ENCODE peak calls at places on chromosomes 12 and 14, in six cellular contexts. One of them, this sample, is unnamed.

GRCh38 chr12:102995372-102995771 is 37.9 kb downstream of the ASCL1 start:
- DNase-seq in IMR-90: no peak
- DNase-seq in uterus: no peak
- DNase-seq in Peyer's patch: no peak
- DNase-seq in CD8-positive, alpha-beta memory T cell: no peak
- DNase-seq in ovary: no peak
- DNase-seq in this sample: no peak

GRCh38 chr14:33564774-33565630 is 385.9 kb downstream of the EGLN3 start:
- DNase-seq in IMR-90: peak; percentile 10
- DNase-seq in uterus: no peak
- DNase-seq in Peyer's patch: no peak
- DNase-seq in CD8-positive, alpha-beta memory T cell: no peak
- DNase-seq in ovary: no peak
- DNase-seq in this sample: peak; percentile 11

GRCh38 chr12:61531195-61531594 is 729.0 kb upstream of the USP15 start:
- DNase-seq in IMR-90: no peak
- DNase-seq in uterus: no peak
- DNase-seq in Peyer's patch: no peak
- DNase-seq in CD8-positive, alpha-beta memory T cell: no peak
- DNase-seq in ovary: no peak
- DNase-seq in this sample: no peak

GRCh38 chr14:23113346-23114119 is 5.5 kb downstream of the CEBPE start:
- DNase-seq in IMR-90: peak; percentile 45
- DNase-seq in uterus: no peak
- DNase-seq in Peyer's patch: no peak
- DNase-seq in CD8-positive, alpha-beta memory T cell: no peak
- DNase-seq in ovary: no peak
- DNase-seq in this sample: no peak

GRCh38 chr12:39451977-39452376 is 9.1 kb upstream of the KIF21A start:
- DNase-seq in IMR-90: no peak
- DNase-seq in uterus: no peak
- DNase-seq in Peyer's patch: no peak
- DNase-seq in CD8-positive, alpha-beta memory T cell: no peak
- DNase-seq in ovary: no peak
- DNase-seq in this sample: peak; percentile 70

GRCh38 chr12:91111366-91112321 is at the start of gene LUM:
- DNase-seq in IMR-90: peak; percentile 69
- DNase-seq in uterus: peak; percentile 41
- DNase-seq in Peyer's patch: no peak
- DNase-seq in CD8-positive, alpha-beta memory T cell: no peak
- DNase-seq in ovary: peak; percentile 24
- DNase-seq in this sample: no peak

GRCh38 chr14:72869407-72870329 is 24.2 kb downstream of the DPF3 start:
- DNase-seq in IMR-90: no peak
- DNase-seq in uterus: no peak
- DNase-seq in Peyer's patch: no peak
- DNase-seq in CD8-positive, alpha-beta memory T cell: no peak
- DNase-seq in ovary: no peak
- DNase-seq in this sample: no peak

GRCh38 chr12:95322335-95322734 is 104.7 kb downstream of the VEZT start:
- DNase-seq in IMR-90: peak; percentile 55
- DNase-seq in uterus: no peak
- DNase-seq in Peyer's patch: no peak
- DNase-seq in CD8-positive, alpha-beta memory T cell: no peak
- DNase-seq in ovary: no peak
- DNase-seq in this sample: no peak

GRCh38 chr12:3222935-3223334 is 145.8 kb downstream of the TSPAN9 start:
- DNase-seq in IMR-90: no peak
- DNase-seq in uterus: no peak
- DNase-seq in Peyer's patch: no peak
- DNase-seq in CD8-positive, alpha-beta memory T cell: no peak
- DNase-seq in ovary: no peak
- DNase-seq in this sample: no peak

GRCh38 chr12:112978163-112979081 is at the start of gene OAS2:
- DNase-seq in IMR-90: peak; percentile 48
- DNase-seq in uterus: peak; percentile 47
- DNase-seq in Peyer's patch: peak; percentile 61
- DNase-seq in CD8-positive, alpha-beta memory T cell: peak; percentile 82
- DNase-seq in ovary: peak; percentile 37
- DNase-seq in this sample: no peak
- H3K4me3 ChIP-seq in IMR-90: peak within 1 kb of the TSS; percentile 5
- H3K4me3 ChIP-seq in uterus: peak within 1 kb of the TSS; percentile 29
- H3K4me3 ChIP-seq in Peyer's patch: peak within 1 kb of the TSS; percentile 63
- H3K4me3 ChIP-seq in CD8-positive, alpha-beta memory T cell: peak within 1 kb of the TSS; percentile 99
- H3K4me3 ChIP-seq in ovary: peak within 1 kb of the TSS; percentile 19
- H3K4me3 ChIP-seq in this sample: no peak within 1 kb of the TSS

GRCh38 chr14:95507701-95508103 is 8.7 kb downstream of the SYNE3 start:
- DNase-seq in IMR-90: peak; percentile 75
- DNase-seq in uterus: no peak
- DNase-seq in Peyer's patch: no peak
- DNase-seq in CD8-positive, alpha-beta memory T cell: no peak
- DNase-seq in ovary: no peak
- DNase-seq in this sample: no peak
- H3K4me1 ChIP-seq in IMR-90: peaks cover 24% of the 10 kb centered on the region
- H3K4me1 ChIP-seq in uterus: peaks cover 6% of the 10 kb centered on the region
- H3K4me1 ChIP-seq in Peyer's patch: no peaks in the 10 kb centered on the region
- H3K4me1 ChIP-seq in CD8-positive, alpha-beta memory T cell: peaks cover 65% of the 10 kb centered on the region
- H3K4me1 ChIP-seq in ovary: peaks cover 8% of the 10 kb centered on the region
- H3K4me1 ChIP-seq in this sample: no peaks in the 10 kb centered on the region

DNA sequence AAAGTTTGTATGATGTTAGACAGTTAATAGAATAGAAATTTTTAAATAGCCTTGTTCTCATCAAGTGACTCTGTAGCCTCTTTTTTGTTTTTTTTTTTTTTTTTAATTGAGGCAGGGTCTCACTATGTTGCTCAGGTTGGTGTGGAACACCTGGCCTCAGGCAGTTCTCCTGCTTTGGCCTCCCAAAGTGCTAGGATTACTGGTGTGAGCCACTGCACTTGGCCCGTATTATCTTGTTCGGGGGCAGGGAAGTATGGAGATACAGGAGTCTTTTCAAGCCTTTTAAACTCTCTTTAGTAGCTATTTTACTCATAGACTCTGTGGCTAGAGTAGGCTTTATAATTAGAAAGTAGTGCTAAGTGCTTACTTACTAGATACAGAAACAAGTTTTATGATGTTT is 31.1 kb downstream of the FBXO34 start:
- DNase-seq in IMR-90: no peak
- DNase-seq in uterus: no peak
- DNase-seq in Peyer's patch: no peak
- DNase-seq in CD8-positive, alpha-beta memory T cell: no peak
- DNase-seq in ovary: no peak
- DNase-seq in this sample: no peak
- H3K4me3 ChIP-seq in IMR-90: no peak overlapping the region
- H3K4me3 ChIP-seq in uterus: no peak overlapping the region
- H3K4me3 ChIP-seq in Peyer's patch: no peak overlapping the region
- H3K4me3 ChIP-seq in CD8-positive, alpha-beta memory T cell: no peak overlapping the region
- H3K4me3 ChIP-seq in ovary: no peak overlapping the region
- H3K4me3 ChIP-seq in this sample: no peak overlapping the region

GRCh38 chr12:45315462-45315861 is 99.6 kb downstream of the ANO6 start:
- DNase-seq in IMR-90: no peak
- DNase-seq in uterus: no peak
- DNase-seq in Peyer's patch: no peak
- DNase-seq in CD8-positive, alpha-beta memory T cell: no peak
- DNase-seq in ovary: no peak
- DNase-seq in this sample: no peak
- H3K4me1 ChIP-seq in IMR-90: peaks cover 2% of the 10 kb centered on the region
- H3K4me1 ChIP-seq in uterus: no peaks in the 10 kb centered on the region
- H3K4me1 ChIP-seq in Peyer's patch: no peaks in the 10 kb centered on the region
- H3K4me1 ChIP-seq in CD8-positive, alpha-beta memory T cell: no peaks in the 10 kb centered on the region
- H3K4me1 ChIP-seq in ovary: peaks cover 4% of the 10 kb centered on the region
- H3K4me1 ChIP-seq in this sample: no peaks in the 10 kb centered on the region

GRCh38 chr14:69573841-69574265 is 818 bp downstream of the CCDC177 start:
- DNase-seq in IMR-90: no peak
- DNase-seq in uterus: no peak
- DNase-seq in Peyer's patch: no peak
- DNase-seq in CD8-positive, alpha-beta memory T cell: no peak
- DNase-seq in ovary: peak; percentile 39
- DNase-seq in this sample: no peak
- H3K4me3 ChIP-seq in IMR-90: no peak overlapping the region
- H3K4me3 ChIP-seq in uterus: peak overlapping the region; percentile 26
- H3K4me3 ChIP-seq in Peyer's patch: no peak overlapping the region
- H3K4me3 ChIP-seq in CD8-positive, alpha-beta memory T cell: peak overlapping the region; percentile 17
- H3K4me3 ChIP-seq in ovary: no peak overlapping the region
- H3K4me3 ChIP-seq in this sample: peak overlapping the region; percentile 43